ENCODE peak calls at places on chromosomes 6 and 20, in four cellular contexts. B is GM06990, G is globus pallidus, N is H1. J is an unnamed sample.

GRCh38 chr6:22134308-22134707 is 162.5 kb downstream of the PRL start:
- DNase-seq in B (no peak), G (no peak), N (no peak), J (no peak)

GRCh38 chr6:19845271-19846046 is 8.3 kb downstream of the ID4 start:
- DNase-seq in B (no peak), G (no peak), N (no peak), J (no peak)

GRCh38 chr6:41964201-41964887 is 22.7 kb upstream of the CCND3 start:
- DNase-seq in B (no peak), G (no peak), N (no peak), J (no peak)

GRCh38 chr6:19380287-19380686 is 456.9 kb upstream of the ID4 start:
- DNase-seq in B (no peak), G (no peak), N (no peak), J (no peak)

GRCh38 chr6:134247271-134247833 is 70.6 kb downstream of the SGK1 start:
- DNase-seq in B (peak; percentile 79), G (no peak), N (no peak), J (no peak)

GRCh38 chr20:25606094-25606640 is 17.6 kb downstream of the NANP start:
- DNase-seq in B (no peak), G (no peak), N (no peak), J (no peak)

GRCh38 chr20:53070714-53071392 is 98.7 kb downstream of the TSHZ2 start:
- DNase-seq in B (peak; percentile 19), G (no peak), N (no peak), J (no peak)

GRCh38 chr6:70310063-70310694 is 7.3 kb upstream of the COL9A1 start:
- DNase-seq in B (peak; percentile 14), G (peak; percentile 59), N (no peak), J (no peak)

GRCh38 chr6:116398366-116399005 is 27.7 kb downstream of the DSE start:
- DNase-seq in B (no peak), G (no peak), N (no peak), J (no peak)

GRCh38 chr6:10582774-10583508 is 61.8 kb downstream of the GCNT2 start:
- DNase-seq in B (no peak), G (no peak), N (no peak), J (no peak)

GRCh38 chr6:37653933-37654565 is 43.6 kb downstream of the MDGA1 start:
- DNase-seq in B (peak; percentile 34), G (no peak), N (peak; percentile 81), J (no peak)

J was measured in psoas muscle.